ENCODE peak calls at places on chromosomes 3 and 15, in four cellular contexts. F is stomach, T is adrenal gland, N is heart left ventricle. H is an unnamed sample. For H3K4me1, the result is how much of the 10 kb centered on the place peaks cover.

GRCh38 chr15:72242775-72243370 is 11.9 kb upstream of the PKM start:
- DNase-seq in F (no peak), T (no peak), N (no peak), H (no peak)

GRCh38 chr3:115285001-115285400 is 137.9 kb upstream of the ZBTB20 start:
- DNase-seq in F (no peak), T (no peak), N (no peak), H (no peak)

GRCh38 chr3:16364963-16365362 is 100.0 kb downstream of the OXNAD1 start:
- DNase-seq in F (no peak), T (no peak), N (no peak), H (no peak)

GRCh38 chr15:72315706-72316370 is 4.1 kb downstream of the CELF6 start:
- DNase-seq in F (no peak), T (no peak), N (no peak), H (no peak)

GRCh38 chr3:155743616-155744015 is 1.3 kb downstream of the PLCH1 start:
- DNase-seq in F (no peak), T (no peak), N (no peak), H (no peak)

GRCh38 chr3:186208328-186208989 is 99.6 kb upstream of the ETV5 start:
- DNase-seq in F (no peak), T (no peak), N (no peak), H (peak)

GRCh38 chr3:153038779-153039178 is 123.2 kb upstream of the RAP2B start:
- DNase-seq in F (no peak), T (no peak), N (peak), H (no peak)

GRCh38 chr15:33064878-33065277 is 129.6 kb downstream of the FMN1 start:
- DNase-seq in F (no peak), T (no peak), N (no peak), H (no peak)

GRCh38 chr15:73741401-73741836 is 11.7 kb downstream of the INSYN1 start:
- DNase-seq in F (no peak), T (no peak), N (no peak), H (no peak)

GRCh38 chr3:61894988-61895935 is 333.9 kb downstream of the PTPRG start:
- DNase-seq in F (peak), T (peak), N (peak), H (peak)

GRCh38 chr15:61084944-61085367 is 144.1 kb downstream of the RORA start:
- DNase-seq in F (no peak), T (no peak), N (peak), H (peak)

GRCh38 chr3:110789315-110789714 is 282.3 kb upstream of the NECTIN3 start:
- DNase-seq in F (no peak), T (no peak), N (no peak), H (no peak)

GRCh38 chr3:15948403-15948802 is 150.6 kb upstream of the ANKRD28 start:
- DNase-seq in F (no peak), T (no peak), N (no peak), H (no peak)

GRCh38 chr3:48966367-48966766 is 23.7 kb upstream of the P4HTM start:
- DNase-seq in F (no peak), T (no peak), N (no peak), H (no peak)

GRCh38 chr3:47009225-47010049 is 30.0 kb downstream of the NBEAL2 start:
- DNase-seq in F (peak), T (peak), N (peak), H (peak)

GRCh38 chr3:54932606-54933005 is 4.7 kb upstream of the LRTM1 start:
- DNase-seq in F (no peak), T (no peak), N (peak), H (no peak)

GRCh38 chr3:57068437-57069089 is 8.1 kb downstream of the SPATA12 start:
- DNase-seq in F (no peak), T (peak), N (peak), H (peak)
- H3K27ac ChIP-seq in F (peak), T (peak), N (peak), H (peak)

GRCh38 chr3:123341871-123342630 is 106.8 kb downstream of the ADCY5 start:
- DNase-seq in F (no peak), T (no peak), N (peak), H (no peak)

GRCh38 chr3:123343296-123344174 is 105.4 kb downstream of the ADCY5 start:
- DNase-seq in F (no peak), T (no peak), N (peak), H (no peak)

GRCh38 chr3:123344175-123344908 is 104.5 kb downstream of the ADCY5 start:
- DNase-seq in F (no peak), T (no peak), N (peak), H (no peak)

GRCh38 chr3:123344941-123345594 is 103.8 kb downstream of the ADCY5 start:
- DNase-seq in F (no peak), T (no peak), N (peak), H (no peak)

DNA sequence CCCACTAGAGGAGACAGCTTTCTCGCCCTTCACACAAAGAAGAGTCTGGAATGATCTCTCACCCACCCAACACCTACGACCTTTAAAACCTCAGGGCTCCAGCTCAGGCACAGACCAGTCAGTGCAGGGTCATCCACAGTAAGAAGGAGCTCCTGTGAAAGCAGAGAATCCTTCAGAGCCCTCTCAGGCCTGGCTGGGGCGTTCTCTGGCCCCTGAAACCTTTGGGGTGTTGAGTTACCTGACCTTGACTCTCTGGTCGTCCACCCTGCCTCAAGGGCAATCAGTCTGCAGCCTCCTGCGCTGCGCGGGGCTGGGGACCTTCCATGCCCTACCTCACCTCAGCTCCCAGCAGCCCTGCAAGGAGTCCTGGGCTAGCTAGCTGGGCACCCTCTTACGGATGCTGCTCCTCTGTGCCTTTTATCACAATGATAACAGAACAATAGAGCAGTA is 106.2 kb downstream of the ADCY5 start:
- DNase-seq in F (no peak), T (no peak), N (peak), H (no peak)
- H3K4me1 ChIP-seq in F (under half), T (under half), N (half or more), H (under half)

GRCh38 chr15:68271854-68272471 is 5.6 kb upstream of the FEM1B start:
- DNase-seq in F (no peak), T (peak), N (no peak), H (no peak)
- TF ChIP-seq CTCF in F (no peak), T (no peak), N (no peak), H (no peak)

GRCh38 chr3:64530434-64531049 is 157.3 kb downstream of the ADAMTS9 start:
- DNase-seq in F (peak), T (peak), N (peak), H (peak)

GRCh38 chr3:64539451-64540196 is 148.2 kb downstream of the ADAMTS9 start:
- DNase-seq in F (no peak), T (no peak), N (peak), H (no peak)

GRCh38 chr3:64533565-64534317 is 154.1 kb downstream of the ADAMTS9 start:
- DNase-seq in F (peak), T (peak), N (peak), H (peak)
- H3K27ac ChIP-seq in F (no peak), T (peak), N (no peak), H (no peak)